ENCODE peak calls at places on chromosomes 4 and X, in nine cellular contexts. One of them, this sample, is unnamed.

GRCh38 chr4:140150636-140150885 is 3.4 kb downstream of the MAML3 start:
- DNase-seq in esophagus squamous epithelium: peak
- DNase-seq in left ventricle myocardium inferior: no peak
- DNase-seq in ascending aorta: peak
- DNase-seq in OCI-LY7: no peak
- DNase-seq in dorsolateral prefrontal cortex: peak
- DNase-seq in HFF-Myc: no peak
- DNase-seq in WERI-Rb-1: peak
- DNase-seq in ovary: no peak
- DNase-seq in this sample: peak

GRCh38 chr4:62407534-62407933 is 1207.4 kb downstream of the ADGRL3 start:
- DNase-seq in esophagus squamous epithelium: no peak
- DNase-seq in left ventricle myocardium inferior: no peak
- DNase-seq in ascending aorta: no peak
- DNase-seq in OCI-LY7: no peak
- DNase-seq in dorsolateral prefrontal cortex: no peak
- DNase-seq in HFF-Myc: no peak
- DNase-seq in WERI-Rb-1: no peak
- DNase-seq in ovary: no peak
- DNase-seq in this sample: no peak

GRCh38 chr4:90951037-90951436 is 823.8 kb downstream of the CCSER1 start:
- DNase-seq in esophagus squamous epithelium: no peak
- DNase-seq in left ventricle myocardium inferior: no peak
- DNase-seq in ascending aorta: no peak
- DNase-seq in OCI-LY7: no peak
- DNase-seq in dorsolateral prefrontal cortex: no peak
- DNase-seq in HFF-Myc: no peak
- DNase-seq in WERI-Rb-1: no peak
- DNase-seq in ovary: no peak
- DNase-seq in this sample: no peak

GRCh38 chr4:57190651-57191481 is 80.7 kb upstream of the IGFBP7 start:
- DNase-seq in esophagus squamous epithelium: no peak
- DNase-seq in left ventricle myocardium inferior: no peak
- DNase-seq in ascending aorta: no peak
- DNase-seq in OCI-LY7: peak
- DNase-seq in dorsolateral prefrontal cortex: no peak
- DNase-seq in HFF-Myc: peak
- DNase-seq in WERI-Rb-1: peak
- DNase-seq in ovary: no peak
- DNase-seq in this sample: no peak

GRCh38 chr4:82388405-82388804 is 14.6 kb upstream of the HNRNPD start:
- DNase-seq in esophagus squamous epithelium: no peak
- DNase-seq in left ventricle myocardium inferior: no peak
- DNase-seq in ascending aorta: no peak
- DNase-seq in OCI-LY7: peak
- DNase-seq in dorsolateral prefrontal cortex: no peak
- DNase-seq in HFF-Myc: no peak
- DNase-seq in WERI-Rb-1: no peak
- DNase-seq in ovary: no peak
- DNase-seq in this sample: no peak

GRCh38 chr4:168387091-168387490 is 68.5 kb upstream of the DDX60 start:
- DNase-seq in esophagus squamous epithelium: no peak
- DNase-seq in left ventricle myocardium inferior: no peak
- DNase-seq in ascending aorta: no peak
- DNase-seq in OCI-LY7: no peak
- DNase-seq in dorsolateral prefrontal cortex: no peak
- DNase-seq in HFF-Myc: no peak
- DNase-seq in WERI-Rb-1: no peak
- DNase-seq in ovary: no peak
- DNase-seq in this sample: no peak

GRCh38 chrX:110146521-110146920 is 143.6 kb downstream of the TMEM164 start:
- DNase-seq in esophagus squamous epithelium: no peak
- DNase-seq in left ventricle myocardium inferior: no peak
- DNase-seq in ascending aorta: no peak
- DNase-seq in OCI-LY7: peak
- DNase-seq in dorsolateral prefrontal cortex: no peak
- DNase-seq in HFF-Myc: peak
- DNase-seq in WERI-Rb-1: peak
- DNase-seq in ovary: no peak
- DNase-seq in this sample: no peak

GRCh38 chr4:143641406-143641805 is 59.1 kb downstream of the FREM3 start:
- DNase-seq in esophagus squamous epithelium: no peak
- DNase-seq in left ventricle myocardium inferior: no peak
- DNase-seq in ascending aorta: no peak
- DNase-seq in OCI-LY7: no peak
- DNase-seq in dorsolateral prefrontal cortex: no peak
- DNase-seq in HFF-Myc: no peak
- DNase-seq in WERI-Rb-1: no peak
- DNase-seq in ovary: no peak
- DNase-seq in this sample: no peak

GRCh38 chr4:73883306-73883705 is 14.1 kb downstream of the CXCL1 start:
- DNase-seq in esophagus squamous epithelium: no peak
- DNase-seq in left ventricle myocardium inferior: no peak
- DNase-seq in ascending aorta: no peak
- DNase-seq in OCI-LY7: no peak
- DNase-seq in dorsolateral prefrontal cortex: no peak
- DNase-seq in HFF-Myc: no peak
- DNase-seq in WERI-Rb-1: no peak
- DNase-seq in ovary: no peak
- DNase-seq in this sample: no peak

DNA sequence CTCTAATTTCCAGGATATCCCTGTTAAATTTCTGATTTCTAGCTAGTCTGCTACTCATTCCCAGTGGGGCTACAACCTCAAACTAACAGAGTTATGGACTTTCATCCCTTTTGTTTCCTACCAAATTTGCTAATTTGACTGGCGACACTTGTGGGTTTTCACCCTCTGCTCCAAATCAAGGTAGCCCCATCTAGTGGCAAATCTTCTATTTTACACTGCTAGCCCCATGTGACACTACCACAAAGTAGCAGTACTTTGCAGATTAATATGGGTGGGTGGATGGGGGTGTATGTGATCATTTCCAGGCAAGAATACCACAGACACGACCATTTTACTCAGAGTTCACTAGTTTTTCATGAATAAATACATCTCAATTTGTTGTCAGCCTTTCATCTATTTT is 150.3 kb downstream of the MSL3 start:
- DNase-seq in esophagus squamous epithelium: no peak
- DNase-seq in left ventricle myocardium inferior: no peak
- DNase-seq in ascending aorta: no peak
- DNase-seq in OCI-LY7: peak
- DNase-seq in dorsolateral prefrontal cortex: no peak
- DNase-seq in HFF-Myc: no peak
- DNase-seq in WERI-Rb-1: peak
- DNase-seq in ovary: no peak
- DNase-seq in this sample: no peak
- TF ChIP-seq CTCF in esophagus squamous epithelium: peak
- TF ChIP-seq CTCF in left ventricle myocardium inferior: peak
- TF ChIP-seq CTCF in ascending aorta: peak
- TF ChIP-seq CTCF in OCI-LY7: peak
- TF ChIP-seq CTCF in dorsolateral prefrontal cortex: no peak
- TF ChIP-seq CTCF in HFF-Myc: peak
- TF ChIP-seq CTCF in WERI-Rb-1: peak
- TF ChIP-seq CTCF in ovary: no peak
- TF ChIP-seq CTCF in this sample: no peak

DNA sequence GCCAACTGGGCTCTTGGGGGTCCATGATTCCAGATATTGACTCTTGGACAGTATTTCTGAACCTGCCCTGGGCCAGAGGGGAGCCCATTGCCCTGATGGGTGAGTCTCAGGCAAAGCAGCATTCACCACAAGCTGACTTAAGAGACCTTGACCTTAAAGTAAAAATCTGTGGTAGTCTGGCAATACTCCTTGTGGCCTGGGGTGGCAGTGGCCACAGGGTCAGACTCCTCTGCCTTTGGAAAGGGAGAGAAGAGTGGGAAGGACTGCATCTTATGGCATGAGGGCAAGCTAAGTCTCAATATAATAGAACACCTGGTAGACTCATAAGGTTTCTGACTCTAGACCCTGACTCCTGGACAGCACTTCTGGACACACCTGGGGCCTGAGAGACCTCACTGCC is 340.3 kb upstream of the MAD2L1 start:
- DNase-seq in esophagus squamous epithelium: no peak
- DNase-seq in left ventricle myocardium inferior: no peak
- DNase-seq in ascending aorta: no peak
- DNase-seq in OCI-LY7: no peak
- DNase-seq in dorsolateral prefrontal cortex: no peak
- DNase-seq in HFF-Myc: no peak
- DNase-seq in WERI-Rb-1: no peak
- DNase-seq in ovary: no peak
- DNase-seq in this sample: no peak
- TF ChIP-seq CTCF in esophagus squamous epithelium: no peak
- TF ChIP-seq CTCF in left ventricle myocardium inferior: no peak
- TF ChIP-seq CTCF in ascending aorta: no peak
- TF ChIP-seq CTCF in OCI-LY7: no peak
- TF ChIP-seq CTCF in dorsolateral prefrontal cortex: no peak
- TF ChIP-seq CTCF in HFF-Myc: no peak
- TF ChIP-seq CTCF in WERI-Rb-1: no peak
- TF ChIP-seq CTCF in ovary: no peak
- TF ChIP-seq CTCF in this sample: no peak

GRCh38 chr4:5980436-5981155 is 37.6 kb downstream of the C4orf50 start:
- DNase-seq in esophagus squamous epithelium: no peak
- DNase-seq in left ventricle myocardium inferior: no peak
- DNase-seq in ascending aorta: no peak
- DNase-seq in OCI-LY7: no peak
- DNase-seq in dorsolateral prefrontal cortex: no peak
- DNase-seq in HFF-Myc: no peak
- DNase-seq in WERI-Rb-1: peak
- DNase-seq in ovary: no peak
- DNase-seq in this sample: no peak
- TF ChIP-seq CTCF in esophagus squamous epithelium: no peak
- TF ChIP-seq CTCF in left ventricle myocardium inferior: no peak
- TF ChIP-seq CTCF in ascending aorta: no peak
- TF ChIP-seq CTCF in OCI-LY7: peak
- TF ChIP-seq CTCF in dorsolateral prefrontal cortex: no peak
- TF ChIP-seq CTCF in HFF-Myc: no peak
- TF ChIP-seq CTCF in WERI-Rb-1: peak
- TF ChIP-seq CTCF in ovary: no peak
- TF ChIP-seq CTCF in this sample: no peak

GRCh38 chr4:167014944-167015343 is 219.3 kb downstream of the SPOCK3 start:
- DNase-seq in esophagus squamous epithelium: no peak
- DNase-seq in left ventricle myocardium inferior: no peak
- DNase-seq in ascending aorta: no peak
- DNase-seq in OCI-LY7: no peak
- DNase-seq in dorsolateral prefrontal cortex: no peak
- DNase-seq in HFF-Myc: no peak
- DNase-seq in WERI-Rb-1: no peak
- DNase-seq in ovary: no peak
- DNase-seq in this sample: no peak

GRCh38 chr4:167021545-167022155 is 212.6 kb downstream of the SPOCK3 start:
- DNase-seq in esophagus squamous epithelium: no peak
- DNase-seq in left ventricle myocardium inferior: peak
- DNase-seq in ascending aorta: peak
- DNase-seq in OCI-LY7: peak
- DNase-seq in dorsolateral prefrontal cortex: peak
- DNase-seq in HFF-Myc: peak
- DNase-seq in WERI-Rb-1: peak
- DNase-seq in ovary: peak
- DNase-seq in this sample: peak

GRCh38 chr4:167025651-167026050 is 208.6 kb downstream of the SPOCK3 start:
- DNase-seq in esophagus squamous epithelium: no peak
- DNase-seq in left ventricle myocardium inferior: no peak
- DNase-seq in ascending aorta: no peak
- DNase-seq in OCI-LY7: no peak
- DNase-seq in dorsolateral prefrontal cortex: no peak
- DNase-seq in HFF-Myc: no peak
- DNase-seq in WERI-Rb-1: no peak
- DNase-seq in ovary: no peak
- DNase-seq in this sample: no peak

GRCh38 chr4:167023359-167023925 is 210.9 kb downstream of the SPOCK3 start:
- DNase-seq in esophagus squamous epithelium: no peak
- DNase-seq in left ventricle myocardium inferior: no peak
- DNase-seq in ascending aorta: no peak
- DNase-seq in OCI-LY7: no peak
- DNase-seq in dorsolateral prefrontal cortex: no peak
- DNase-seq in HFF-Myc: no peak
- DNase-seq in WERI-Rb-1: no peak
- DNase-seq in ovary: no peak
- DNase-seq in this sample: no peak

DNA sequence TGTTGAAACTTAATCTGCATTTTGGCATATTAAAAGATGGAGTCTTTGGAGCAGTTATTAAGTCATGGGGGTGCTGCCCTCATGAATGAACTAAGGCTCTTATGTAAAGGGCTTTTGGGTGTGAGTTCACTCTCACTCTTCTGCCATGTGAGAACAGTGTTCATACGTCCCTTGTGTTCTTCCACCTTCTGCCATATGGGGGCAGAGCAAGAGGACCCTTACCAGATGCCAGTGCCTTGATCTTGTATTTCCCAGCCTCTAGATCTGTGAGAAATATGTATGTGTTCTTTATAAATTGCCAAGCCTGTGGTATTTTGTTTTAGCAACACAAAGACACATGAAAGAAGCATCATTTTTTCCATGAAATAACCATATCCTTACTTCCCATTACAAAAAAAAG is 213.9 kb downstream of the SPOCK3 start:
- DNase-seq in esophagus squamous epithelium: no peak
- DNase-seq in left ventricle myocardium inferior: no peak
- DNase-seq in ascending aorta: no peak
- DNase-seq in OCI-LY7: peak
- DNase-seq in dorsolateral prefrontal cortex: no peak
- DNase-seq in HFF-Myc: no peak
- DNase-seq in WERI-Rb-1: peak
- DNase-seq in ovary: no peak
- DNase-seq in this sample: no peak
- TF ChIP-seq CTCF in esophagus squamous epithelium: no peak
- TF ChIP-seq CTCF in left ventricle myocardium inferior: no peak
- TF ChIP-seq CTCF in ascending aorta: no peak
- TF ChIP-seq CTCF in OCI-LY7: peak
- TF ChIP-seq CTCF in dorsolateral prefrontal cortex: no peak
- TF ChIP-seq CTCF in HFF-Myc: peak
- TF ChIP-seq CTCF in WERI-Rb-1: peak
- TF ChIP-seq CTCF in ovary: no peak
- TF ChIP-seq CTCF in this sample: no peak

GRCh38 chr4:103024996-103025395 is 5.5 kb upstream of the SLC9B1 start:
- DNase-seq in esophagus squamous epithelium: no peak
- DNase-seq in left ventricle myocardium inferior: no peak
- DNase-seq in ascending aorta: no peak
- DNase-seq in OCI-LY7: no peak
- DNase-seq in dorsolateral prefrontal cortex: no peak
- DNase-seq in HFF-Myc: no peak
- DNase-seq in WERI-Rb-1: no peak
- DNase-seq in ovary: no peak
- DNase-seq in this sample: no peak
- TF ChIP-seq CTCF in esophagus squamous epithelium: no peak
- TF ChIP-seq CTCF in left ventricle myocardium inferior: no peak
- TF ChIP-seq CTCF in ascending aorta: no peak
- TF ChIP-seq CTCF in OCI-LY7: no peak
- TF ChIP-seq CTCF in dorsolateral prefrontal cortex: no peak
- TF ChIP-seq CTCF in HFF-Myc: no peak
- TF ChIP-seq CTCF in WERI-Rb-1: no peak
- TF ChIP-seq CTCF in ovary: no peak
- TF ChIP-seq CTCF in this sample: no peak

This sample was measured in omental fat pad.